ENCODE peak calls at places on chromosome 7, in six cellular contexts. E, I, L, J, C and Y are unnamed samples.

GRCh38 chr7:93717217-93717900 is 142.8 kb upstream of the CALCR start:
- DNase-seq in E (no peak), I (peak), L (no peak), J (no peak), C (peak), Y (no peak)

GRCh38 chr7:150734293-150734692 is 2.9 kb upstream of the GIMAP5 start:
- DNase-seq in E (no peak), I (no peak), L (no peak), J (no peak), C (no peak), Y (no peak)

GRCh38 chr7:155163696-155164095 is 93.6 kb downstream of the HTR5A start:
- DNase-seq in E (no peak), I (no peak), L (no peak), J (no peak), C (no peak), Y (no peak)

GRCh38 chr7:103880201-103880600 is 109.3 kb downstream of the RELN start:
- DNase-seq in E (no peak), I (no peak), L (no peak), J (no peak), C (no peak), Y (no peak)

GRCh38 chr7:88933285-88933684 is 137.7 kb upstream of the TEX47 start:
- DNase-seq in E (no peak), I (no peak), L (no peak), J (no peak), C (no peak), Y (no peak)

GRCh38 chr7:70142247-70142932 is 544.1 kb downstream of the AUTS2 start:
- DNase-seq in E (no peak), I (no peak), L (no peak), J (no peak), C (no peak), Y (no peak)

GRCh38 chr7:67955061-67955460 is 958.4 kb downstream of the TYW1 start:
- DNase-seq in E (no peak), I (no peak), L (no peak), J (no peak), C (no peak), Y (no peak)

GRCh38 chr7:41834805-41835694 is 132.2 kb upstream of the INHBA start:
- DNase-seq in E (no peak), I (peak), L (no peak), J (no peak), C (peak), Y (no peak)

GRCh38 chr7:117157121-117157870 is 165.6 kb downstream of the WNT2 start:
- DNase-seq in E (peak), I (peak), L (no peak), J (no peak), C (peak), Y (no peak)

GRCh38 chr7:102201576-102201975 is 85.1 kb upstream of the SH2B2 start:
- DNase-seq in E (no peak), I (no peak), L (no peak), J (no peak), C (no peak), Y (no peak)

GRCh38 chr7:55144333-55144954 is 125.6 kb downstream of the EGFR start:
- DNase-seq in E (no peak), I (no peak), L (no peak), J (no peak), C (no peak), Y (no peak)

GRCh38 chr7:25881317-25881716 is 270.7 kb upstream of the NFE2L3 start:
- DNase-seq in E (no peak), I (no peak), L (no peak), J (no peak), C (no peak), Y (no peak)

GRCh38 chr7:130615583-130615982 is 53.0 kb downstream of the COPG2 start:
- DNase-seq in E (no peak), I (no peak), L (no peak), J (no peak), C (no peak), Y (no peak)

GRCh38 chr7:76051840-76052239 is 3.9 kb downstream of the MDH2 start:
- DNase-seq in E (no peak), I (no peak), L (no peak), J (no peak), C (no peak), Y (no peak)

GRCh38 chr7:92304406-92304893 is 58.7 kb downstream of the ANKIB1 start:
- DNase-seq in E (no peak), I (no peak), L (no peak), J (no peak), C (no peak), Y (no peak)

GRCh38 chr7:110861163-110861562 is 229.8 kb upstream of the LRRN3 start:
- DNase-seq in E (no peak), I (no peak), L (no peak), J (no peak), C (no peak), Y (no peak)

GRCh38 chr7:98051118-98051744 is 55.4 kb upstream of the LMTK2 start:
- DNase-seq in E (no peak), I (no peak), L (peak), J (no peak), C (no peak), Y (no peak)

GRCh38 chr7:114109299-114109698 is 190.5 kb upstream of the PPP1R3A start:
- DNase-seq in E (no peak), I (no peak), L (no peak), J (no peak), C (no peak), Y (no peak)

GRCh38 chr7:92778972-92779371 is 57.4 kb downstream of the CDK6 start:
- DNase-seq in E (no peak), I (peak), L (peak), J (no peak), C (peak), Y (no peak)

GRCh38 chr7:123553159-123553558 is 4.5 kb downstream of the NDUFA5 start:
- DNase-seq in E (no peak), I (no peak), L (no peak), J (no peak), C (no peak), Y (no peak)

GRCh38 chr7:123557631-123558505 is at the start of gene NDUFA5:
- DNase-seq in E (peak), I (peak), L (peak), J (peak), C (peak), Y (peak)

GRCh38 chr7:123552641-123553040 is 5.0 kb downstream of the NDUFA5 start:
- DNase-seq in E (no peak), I (no peak), L (no peak), J (no peak), C (no peak), Y (no peak)

GRCh38 chr7:123557016-123557630 is 495 bp downstream of the NDUFA5 start:
- DNase-seq in E (no peak), I (peak), L (no peak), J (no peak), C (peak), Y (no peak)

DNA sequence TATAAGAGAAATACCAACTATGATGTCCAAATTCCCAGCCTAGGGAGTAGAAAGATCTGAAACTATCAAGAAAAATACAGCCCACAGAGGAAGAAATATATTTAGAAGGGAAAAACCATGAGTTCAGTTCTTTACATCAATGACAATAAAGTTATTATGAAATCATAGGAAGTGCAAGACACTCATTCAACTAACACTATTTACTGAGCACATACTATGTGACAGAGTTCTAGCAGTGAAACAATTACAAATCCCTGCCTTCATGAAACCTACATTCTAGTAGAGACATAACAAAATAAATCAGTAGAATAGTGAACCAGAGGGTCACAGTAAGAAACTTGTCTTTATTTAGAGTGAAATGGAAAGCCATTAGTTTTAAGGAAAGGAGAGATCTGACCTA is 2.1 kb downstream of the NDUFA5 start:
- DNase-seq in E (no peak), I (no peak), L (no peak), J (no peak), C (no peak), Y (no peak)
- H3K4me3 ChIP-seq in E (no peak), I (no peak), L (peak), J (no peak), C (no peak), Y (no peak)

GRCh38 chr7:124031406-124031805 is 1.5 kb downstream of the TMEM229A start:
- DNase-seq in E (no peak), I (no peak), L (no peak), J (no peak), C (no peak), Y (no peak)
- H3K4me3 ChIP-seq in E (no peak), I (no peak), L (no peak), J (no peak), C (no peak), Y (no peak)

GRCh38 chr7:44645696-44646095 is 39.3 kb downstream of the OGDH start:
- DNase-seq in E (no peak), I (no peak), L (no peak), J (no peak), C (no peak), Y (no peak)
- H3K4me3 ChIP-seq in E (no peak), I (no peak), L (no peak), J (no peak), C (no peak), Y (no peak)

DNA sequence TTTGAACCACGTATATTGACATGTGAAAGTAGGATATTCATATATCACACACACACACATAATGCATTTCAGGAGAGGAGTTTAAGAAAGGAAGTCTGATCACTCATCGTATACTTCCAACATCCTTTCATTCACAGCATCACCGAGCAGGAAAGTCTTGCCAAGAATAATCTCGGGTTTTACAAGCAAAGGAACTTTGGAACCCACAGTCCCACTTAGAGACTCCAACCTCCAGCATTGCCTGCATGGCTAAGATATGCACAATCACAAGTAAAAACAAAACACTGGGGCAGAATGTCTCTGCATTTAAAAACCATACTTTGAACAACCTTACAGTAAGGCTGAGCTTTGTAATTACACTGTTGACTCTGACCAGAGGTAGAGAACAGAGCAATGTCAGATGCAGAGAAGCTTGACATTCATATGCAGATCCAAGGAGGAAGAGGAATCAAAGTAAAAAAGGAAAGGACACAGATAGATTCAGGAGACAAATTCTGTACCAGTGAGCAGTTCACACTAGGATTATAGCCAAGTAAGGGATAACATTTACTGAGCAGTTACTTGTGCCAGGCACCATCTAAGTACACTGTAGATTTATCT is 14.8 kb downstream of the THSD7A start:
- DNase-seq in E (no peak), I (peak), L (no peak), J (no peak), C (peak), Y (no peak)
- H3K4me3 ChIP-seq in E (no peak), I (no peak), L (no peak), J (no peak), C (no peak), Y (no peak)

GRCh38 chr7:44073664-44074348 is 8.4 kb upstream of the PGAM2 start:
- DNase-seq in E (no peak), I (no peak), L (no peak), J (no peak), C (no peak), Y (no peak)
- H3K4me3 ChIP-seq in E (no peak), I (no peak), L (no peak), J (no peak), C (no peak), Y (no peak)

DNA sequence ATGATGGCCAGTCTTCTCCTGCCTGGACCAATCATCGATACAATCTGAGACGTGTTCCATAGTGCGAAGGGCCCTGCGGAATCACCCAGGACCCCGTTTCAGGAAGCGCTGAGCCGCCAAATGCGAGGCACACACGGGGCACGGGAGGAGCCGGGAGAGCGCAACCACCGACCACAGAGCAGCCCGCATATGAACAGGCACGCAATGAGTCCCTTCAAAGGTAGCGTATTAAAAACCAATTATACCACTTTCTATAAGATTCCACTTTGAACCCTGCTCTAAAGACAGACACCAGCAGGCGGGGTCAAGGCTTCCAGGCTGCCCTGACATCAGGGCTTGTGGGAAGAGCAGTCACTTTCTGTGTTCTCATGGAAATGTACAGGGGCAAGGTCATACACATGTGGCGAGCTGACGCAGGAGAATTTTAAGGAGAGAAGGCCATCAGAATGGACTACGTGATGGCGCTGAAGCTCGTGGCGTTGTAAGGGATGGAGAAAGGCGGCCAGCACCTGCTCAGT is 46.1 kb downstream of the AMZ1 start:
- DNase-seq in E (no peak), I (no peak), L (no peak), J (no peak), C (no peak), Y (no peak)
- H3K4me3 ChIP-seq in E (no peak), I (no peak), L (no peak), J (no peak), C (no peak), Y (no peak)

GRCh38 chr7:5064391-5065106 is 18.9 kb downstream of the RBAK start:
- DNase-seq in E (no peak), I (peak), L (no peak), J (no peak), C (no peak), Y (no peak)
- H3K4me3 ChIP-seq in E (no peak), I (no peak), L (no peak), J (no peak), C (no peak), Y (no peak)